ENCODE peak calls at places on chromosomes 12 and 14, in five cellular contexts. E is ovary, Z is A549, G is stomach, M is K562. P is an unnamed sample. For H3K4me1, the result is how much of the 10 kb centered on the place peaks cover.

GRCh38 chr14:67886221-67886620 is 66.6 kb downstream of the RAD51B start:
- DNase-seq in G (no peak), E (no peak), Z (no peak), M (no peak), P (no peak)

GRCh38 chr12:26156201-26156871 is 31.5 kb upstream of the BHLHE41 start:
- DNase-seq in M (no peak), E (no peak), Z (no peak), G (no peak), P (no peak)

GRCh38 chr14:96832351-96832750 is 35.2 kb downstream of the VRK1 start:
- DNase-seq in G (no peak), E (no peak), M (no peak), Z (no peak), P (no peak)

GRCh38 chr12:51897181-51897580 is 9.3 kb downstream of the ANKRD33 start:
- DNase-seq in G (no peak), Z (no peak), E (no peak), M (no peak), P (no peak)

GRCh38 chr12:130878193-130879185 is 6.6 kb downstream of the RAN start:
- DNase-seq in M (peak), Z (no peak), G (no peak), E (no peak), P (no peak)

GRCh38 chr14:100822921-100823320 is 3.0 kb upstream of the MEG3 start:
- DNase-seq in Z (no peak), E (peak), G (no peak), M (no peak), P (no peak)

GRCh38 chr14:104867371-104868059 is 2.4 kb downstream of the CEP170B start:
- DNase-seq in G (no peak), E (no peak), M (no peak), Z (no peak), P (no peak)

GRCh38 chr12:45611495-45611894 is 118.0 kb upstream of the ARID2 start:
- DNase-seq in G (no peak), Z (no peak), M (no peak), E (no peak), P (no peak)

GRCh38 chr14:22887990-22888378 is 5.0 kb downstream of the REM2 start:
- DNase-seq in Z (no peak), E (no peak), G (no peak), M (no peak), P (no peak)

GRCh38 chr12:68378859-68379628 is 46.9 kb upstream of the MDM1 start:
- DNase-seq in E (no peak), G (peak), M (no peak), Z (no peak), P (no peak)

GRCh38 chr14:100531591-100532121 is 55.6 kb downstream of the BEGAIN start:
- DNase-seq in E (peak), M (no peak), G (peak), Z (no peak), P (peak)

GRCh38 chr14:99579903-99580570 is 24.0 kb downstream of the CCDC85C start:
- DNase-seq in G (peak), E (no peak), M (peak), Z (peak), P (no peak)

DNA sequence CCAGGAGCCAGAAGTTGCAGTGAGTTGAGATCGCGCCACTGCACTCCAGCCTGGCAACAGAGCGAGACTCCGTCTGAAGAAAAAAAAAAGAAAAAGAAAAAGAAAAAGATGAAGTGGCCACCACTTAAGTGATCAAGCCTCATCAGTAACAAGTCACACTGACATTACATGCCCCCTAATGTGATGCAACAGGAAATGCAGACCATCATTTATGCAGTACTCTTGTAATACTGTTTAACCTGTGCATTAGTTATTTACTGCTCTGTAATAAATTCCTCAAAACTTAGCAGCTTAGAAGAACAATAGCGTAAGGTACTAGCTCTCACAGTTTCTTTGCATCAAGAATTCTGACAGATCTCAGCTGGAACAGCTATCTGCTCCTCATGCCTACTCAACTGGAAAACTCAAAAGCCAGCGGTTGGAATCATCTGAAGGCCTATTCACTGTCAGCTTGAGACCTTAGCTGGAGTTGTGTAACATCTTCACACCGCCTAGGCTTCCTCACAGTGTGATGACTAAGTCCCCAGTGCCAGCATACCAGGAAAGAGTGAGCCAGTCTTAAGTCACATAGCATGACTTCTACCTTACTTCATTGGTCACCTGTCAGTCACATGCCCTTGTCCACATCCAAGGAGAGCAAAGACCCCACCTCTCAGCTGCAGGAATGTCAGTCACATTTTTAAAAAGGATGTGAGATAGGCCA is 31.5 kb downstream of the EPS8 start:
- DNase-seq in Z (peak), E (no peak), G (peak), M (no peak), P (no peak)
- TF ChIP-seq EP300 in Z (no peak), E (no peak), G (no peak), M (no peak), P (no peak)

GRCh38 chr12:56120158-56120846 is 2.2 kb downstream of the ZC3H10 start:
- DNase-seq in Z (no peak), G (no peak), M (peak), E (no peak), P (peak)

GRCh38 chr12:56124133-56124532 is 3.9 kb upstream of the ESYT1 start:
- DNase-seq in M (no peak), E (no peak), Z (no peak), G (no peak), P (no peak)

GRCh38 chr12:56121204-56121870 is 3.3 kb downstream of the ZC3H10 start:
- DNase-seq in G (no peak), M (no peak), E (no peak), Z (no peak), P (no peak)

GRCh38 chr12:56119361-56119796 is 1.3 kb downstream of the ZC3H10 start:
- DNase-seq in M (peak), E (peak), G (peak), Z (peak), P (peak)

GRCh38 chr12:56122637-56123036 is 4.6 kb downstream of the ZC3H10 start:
- DNase-seq in M (no peak), Z (no peak), G (no peak), E (no peak), P (no peak)
- H3K4me1 ChIP-seq in M (half or more), Z (under half), G (under half), E (under half), P (half or more)

DNA sequence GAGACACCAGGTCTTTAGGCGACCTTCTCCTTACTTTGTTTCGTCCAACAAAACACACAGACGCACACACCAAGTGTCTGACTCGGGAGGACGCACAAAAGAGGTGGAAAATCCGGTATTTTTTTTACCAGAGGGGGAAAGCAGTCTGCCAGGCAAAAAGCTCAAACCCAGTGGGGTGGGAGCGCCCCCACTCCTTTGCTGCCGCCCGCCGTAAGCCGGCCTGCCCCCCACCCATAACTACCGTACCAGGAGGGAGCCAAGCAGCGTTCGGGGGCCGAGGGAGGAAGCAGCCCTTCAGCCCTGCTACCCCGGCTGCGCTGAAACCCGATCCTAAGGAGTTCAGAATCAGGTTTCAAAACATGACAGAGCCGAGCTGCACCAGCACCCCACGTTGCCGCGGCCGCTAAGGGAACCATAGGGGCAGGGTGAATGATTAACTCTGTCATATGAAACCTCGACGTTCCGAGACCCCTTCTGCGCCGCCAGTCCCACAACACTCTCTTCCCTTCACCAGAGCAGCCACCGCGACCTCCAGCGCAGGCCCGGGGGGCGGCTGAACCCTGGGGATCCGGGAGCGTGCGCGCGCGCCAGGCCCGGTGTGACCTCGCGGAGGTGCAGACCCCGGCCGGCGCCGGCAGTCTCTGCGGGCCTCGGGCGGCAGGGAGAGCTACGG is 1.9 kb downstream of the SIX4 start:
- DNase-seq in G (peak), Z (peak), E (peak), M (peak), P (peak)
- TF ChIP-seq EP300 in G (no peak), Z (no peak), E (no peak), M (no peak), P (no peak)

GRCh38 chr14:64718762-64719161 is 14.5 kb downstream of the PLEKHG3 start:
- DNase-seq in E (no peak), M (no peak), Z (no peak), G (no peak), P (no peak)

GRCh38 chr14:64717870-64718269 is 13.6 kb downstream of the PLEKHG3 start:
- DNase-seq in G (no peak), Z (no peak), E (peak), M (no peak), P (no peak)

GRCh38 chr14:64720190-64720589 is 16.0 kb downstream of the PLEKHG3 start:
- DNase-seq in M (no peak), G (peak), Z (peak), E (no peak), P (peak)

GRCh38 chr14:64721391-64721791 is 17.2 kb downstream of the PLEKHG3 start:
- DNase-seq in E (no peak), Z (no peak), M (no peak), G (peak), P (no peak)

DNA sequence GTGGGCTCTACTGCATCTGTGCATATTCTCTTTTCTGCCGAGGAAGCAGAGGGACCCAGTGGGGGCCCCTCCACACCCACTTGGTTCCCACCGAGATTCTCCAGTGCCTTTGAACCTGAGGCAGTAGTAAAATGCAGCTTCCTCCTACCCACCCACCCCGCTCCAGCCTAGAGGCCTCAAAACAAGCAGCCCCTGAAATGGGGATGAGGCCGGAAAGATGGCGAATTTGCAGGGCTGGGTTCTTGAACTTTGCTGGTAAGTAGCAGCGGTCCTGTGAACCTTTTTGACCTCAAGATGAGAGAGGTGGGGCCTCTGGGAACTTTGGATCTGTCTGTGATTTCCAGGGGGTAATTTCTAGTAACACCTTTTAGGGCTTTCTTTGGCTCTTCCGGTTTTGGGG is 15.4 kb downstream of the PLEKHG3 start:
- DNase-seq in G (no peak), M (no peak), E (no peak), Z (no peak), P (peak)
- H3K4me1 ChIP-seq in G (half or more), M (under half), E (under half), Z (half or more), P (half or more)

GRCh38 chr12:2142068-2142467 is 89.3 kb downstream of the CACNA1C start:
- DNase-seq in Z (no peak), G (no peak), E (no peak), M (no peak), P (peak)
- TF ChIP-seq EP300 in Z (no peak), G (no peak), E (no peak), M (no peak), P (no peak)

GRCh38 chr14:95476747-95477146 is 39.7 kb downstream of the SYNE3 start:
- DNase-seq in Z (no peak), E (no peak), M (no peak), G (no peak), P (no peak)

GRCh38 chr14:95472819-95473251 is 43.6 kb downstream of the SYNE3 start:
- DNase-seq in Z (no peak), E (no peak), G (no peak), M (no peak), P (no peak)

GRCh38 chr14:95475540-95476240 is 40.8 kb downstream of the SYNE3 start:
- DNase-seq in Z (no peak), G (no peak), E (no peak), M (peak), P (no peak)

GRCh38 chr14:95474486-95474885 is 42.0 kb downstream of the SYNE3 start:
- DNase-seq in E (no peak), Z (no peak), G (no peak), M (no peak), P (no peak)

GRCh38 chr14:95474941-95475340 is 41.5 kb downstream of the SYNE3 start:
- DNase-seq in M (no peak), G (no peak), E (no peak), Z (no peak), P (no peak)
- H3K4me1 ChIP-seq in M (under half), G (under half), E (under half), Z (under half), P (under half)

GRCh38 chr14:33452982-33453381 is 497.9 kb downstream of the EGLN3 start:
- DNase-seq in G (no peak), E (no peak), Z (no peak), M (no peak), P (no peak)
- TF ChIP-seq EP300 in G (no peak), E (no peak), Z (no peak), M (no peak), P (no peak)